ENCODE peak calls at places on chromosomes 4 and X, in five cellular contexts. One of them, this sample, is unnamed.

GRCh38 chrX:48741834-48742233 is 19.7 kb upstream of the GLOD5 start:
- DNase-seq in tibial artery: no peak
- DNase-seq in cardiac fibroblast: no peak
- DNase-seq in lower leg skin: no peak
- DNase-seq in pancreas: no peak
- DNase-seq in this sample: no peak

GRCh38 chrX:41688154-41688553 is 619 bp upstream of the GPR34 start:
- DNase-seq in cardiac fibroblast: no peak
- DNase-seq in lower leg skin: no peak
- DNase-seq in tibial artery: no peak
- DNase-seq in pancreas: no peak
- DNase-seq in this sample: no peak

GRCh38 chr4:148776944-148777343 is 334.7 kb upstream of the NR3C2 start:
- DNase-seq in pancreas: no peak
- DNase-seq in tibial artery: no peak
- DNase-seq in cardiac fibroblast: peak
- DNase-seq in lower leg skin: no peak
- DNase-seq in this sample: no peak

GRCh38 chr4:88533088-88533790 is 9.7 kb upstream of the PYURF start:
- DNase-seq in tibial artery: no peak
- DNase-seq in lower leg skin: no peak
- DNase-seq in cardiac fibroblast: peak
- DNase-seq in pancreas: no peak
- DNase-seq in this sample: no peak

GRCh38 chr4:174575436-174575835 is 53.1 kb upstream of the HPGD start:
- DNase-seq in cardiac fibroblast: no peak
- DNase-seq in pancreas: no peak
- DNase-seq in tibial artery: no peak
- DNase-seq in lower leg skin: no peak
- DNase-seq in this sample: no peak

GRCh38 chr4:25098964-25099843 is 61.0 kb downstream of the SEPSECS start:
- DNase-seq in lower leg skin: peak
- DNase-seq in cardiac fibroblast: peak
- DNase-seq in pancreas: peak
- DNase-seq in tibial artery: peak
- DNase-seq in this sample: no peak

GRCh38 chr4:134787315-134787714 is 585.7 kb upstream of the PABPC4L start:
- DNase-seq in cardiac fibroblast: peak
- DNase-seq in pancreas: no peak
- DNase-seq in lower leg skin: no peak
- DNase-seq in tibial artery: no peak
- DNase-seq in this sample: no peak

GRCh38 chr4:16908377-16909021 is 10.1 kb upstream of the LDB2 start:
- DNase-seq in cardiac fibroblast: no peak
- DNase-seq in lower leg skin: no peak
- DNase-seq in pancreas: no peak
- DNase-seq in tibial artery: no peak
- DNase-seq in this sample: no peak

GRCh38 chr4:2007804-2008670 is 737 bp downstream of the NELFA start:
- DNase-seq in pancreas: no peak
- DNase-seq in tibial artery: no peak
- DNase-seq in lower leg skin: no peak
- DNase-seq in cardiac fibroblast: no peak
- DNase-seq in this sample: no peak

GRCh38 chr4:142974331-142974730 is 128.2 kb upstream of the INPP4B start:
- DNase-seq in cardiac fibroblast: no peak
- DNase-seq in pancreas: no peak
- DNase-seq in lower leg skin: no peak
- DNase-seq in tibial artery: no peak
- DNase-seq in this sample: no peak

GRCh38 chr4:41145571-41146078 is 68.7 kb downstream of the APBB2 start:
- DNase-seq in pancreas: no peak
- DNase-seq in tibial artery: no peak
- DNase-seq in lower leg skin: no peak
- DNase-seq in cardiac fibroblast: peak
- DNase-seq in this sample: peak

GRCh38 chr4:116018831-116019230 is 905.4 kb upstream of the NDST4 start:
- DNase-seq in lower leg skin: no peak
- DNase-seq in cardiac fibroblast: no peak
- DNase-seq in tibial artery: no peak
- DNase-seq in pancreas: no peak
- DNase-seq in this sample: no peak

GRCh38 chr4:7295917-7296660 is 103.8 kb downstream of the SORCS2 start:
- DNase-seq in pancreas: no peak
- DNase-seq in lower leg skin: no peak
- DNase-seq in cardiac fibroblast: peak
- DNase-seq in tibial artery: no peak
- DNase-seq in this sample: peak

DNA sequence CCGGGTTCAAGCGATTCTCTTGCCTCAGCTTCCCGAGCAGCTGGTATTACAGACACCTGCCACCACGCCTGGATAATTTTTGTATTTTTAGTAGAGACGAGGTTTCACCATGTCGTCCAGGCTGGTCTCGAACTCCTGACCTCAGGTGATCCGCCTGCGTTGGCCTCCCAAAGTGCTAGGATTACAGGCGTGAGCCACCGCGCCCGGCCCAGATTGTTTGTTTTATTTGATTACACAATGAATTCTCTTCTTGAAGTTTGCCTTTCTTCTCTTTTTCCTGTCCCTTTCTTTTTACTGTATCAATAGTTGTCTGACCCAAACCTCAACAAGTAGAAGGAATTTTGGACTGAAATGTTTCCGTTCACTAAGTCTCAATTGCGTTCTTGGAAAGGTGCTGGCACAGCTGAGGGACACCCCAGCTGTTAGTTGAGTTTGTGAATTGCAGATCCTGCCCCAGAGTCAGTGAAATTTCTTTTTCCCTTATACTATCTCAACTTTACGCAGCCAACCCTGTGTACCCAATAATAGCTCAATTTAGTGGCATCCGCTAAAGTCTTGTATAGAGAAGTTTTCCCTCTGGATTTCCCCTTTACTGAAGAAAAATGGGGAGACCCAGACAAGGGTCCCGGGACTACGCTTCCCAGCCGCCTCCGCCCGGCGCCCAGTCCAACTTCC is 639 bp upstream of the MTM1 start:
- DNase-seq in pancreas: no peak
- DNase-seq in lower leg skin: no peak
- DNase-seq in tibial artery: no peak
- DNase-seq in cardiac fibroblast: no peak
- DNase-seq in this sample: no peak
- H3K4me3 ChIP-seq in pancreas: no peak
- H3K4me3 ChIP-seq in lower leg skin: no peak
- H3K4me3 ChIP-seq in tibial artery: peak
- H3K4me3 ChIP-seq in cardiac fibroblast: peak
- H3K4me3 ChIP-seq in this sample: peak

DNA sequence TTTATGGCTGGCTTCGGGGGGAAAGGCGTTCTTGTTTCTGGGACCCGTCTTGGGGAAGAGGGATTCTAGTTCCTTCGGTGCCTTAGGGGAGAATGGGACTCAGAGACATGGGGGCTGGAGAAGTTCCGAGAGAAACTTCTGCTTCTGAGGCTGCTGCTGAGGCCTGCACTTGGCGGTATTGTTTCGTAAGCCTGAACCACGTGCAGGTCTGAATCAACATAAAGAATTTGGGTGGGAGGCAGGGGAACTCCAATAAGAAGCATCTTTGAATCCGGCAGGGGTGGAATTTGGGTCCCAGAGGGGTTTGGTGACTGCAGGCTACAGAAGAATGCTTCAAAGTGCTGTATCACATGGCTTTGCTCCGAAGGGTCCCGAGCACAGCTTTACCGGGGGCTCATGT is 15.1 kb downstream of the XG start:
- DNase-seq in lower leg skin: no peak
- DNase-seq in tibial artery: no peak
- DNase-seq in cardiac fibroblast: no peak
- DNase-seq in pancreas: no peak
- DNase-seq in this sample: no peak
- H3K4me3 ChIP-seq in lower leg skin: no peak
- H3K4me3 ChIP-seq in tibial artery: no peak
- H3K4me3 ChIP-seq in cardiac fibroblast: no peak
- H3K4me3 ChIP-seq in pancreas: no peak
- H3K4me3 ChIP-seq in this sample: no peak

DNA sequence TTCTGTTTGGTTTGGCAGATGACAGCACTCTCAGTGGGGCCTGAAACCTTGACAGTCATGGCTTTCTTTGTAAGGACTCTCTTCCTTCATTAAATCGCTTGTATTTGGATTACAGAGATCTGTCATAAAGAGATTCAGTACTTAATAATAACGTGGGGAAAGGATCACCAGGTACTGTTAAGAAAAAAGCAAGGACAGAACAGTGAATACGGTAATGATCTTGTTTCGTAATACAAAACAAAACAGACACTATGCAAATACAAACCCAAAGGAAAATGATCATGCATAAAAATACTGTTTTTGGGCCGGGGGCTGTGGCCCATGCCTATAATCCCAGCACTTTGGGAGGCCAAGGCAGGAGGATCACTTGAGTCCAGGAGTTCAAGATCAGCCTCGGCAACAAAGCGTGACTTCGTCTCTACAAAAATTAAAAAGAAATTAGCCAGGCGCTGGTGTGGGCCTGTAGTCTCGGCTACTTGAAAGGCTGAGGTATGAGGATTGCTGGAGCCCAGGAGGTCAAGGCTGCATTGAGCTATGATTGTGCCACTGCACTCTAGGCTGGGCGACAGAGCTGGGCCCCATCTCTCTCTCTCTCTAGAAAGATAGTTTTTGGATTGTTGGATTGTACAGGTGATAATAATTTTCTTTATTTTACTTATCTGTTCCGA is 64.6 kb downstream of the TRAPPC11 start:
- DNase-seq in pancreas: no peak
- DNase-seq in lower leg skin: no peak
- DNase-seq in cardiac fibroblast: no peak
- DNase-seq in tibial artery: no peak
- DNase-seq in this sample: no peak
- H3K4me3 ChIP-seq in pancreas: no peak
- H3K4me3 ChIP-seq in lower leg skin: no peak
- H3K4me3 ChIP-seq in cardiac fibroblast: no peak
- H3K4me3 ChIP-seq in tibial artery: no peak
- H3K4me3 ChIP-seq in this sample: peak

GRCh38 chrX:123732679-123733363 is at the start of gene THOC2:
- DNase-seq in pancreas: peak
- DNase-seq in tibial artery: peak
- DNase-seq in cardiac fibroblast: peak
- DNase-seq in lower leg skin: peak
- DNase-seq in this sample: peak
- H3K4me3 ChIP-seq in pancreas: peak
- H3K4me3 ChIP-seq in tibial artery: peak
- H3K4me3 ChIP-seq in cardiac fibroblast: peak
- H3K4me3 ChIP-seq in lower leg skin: peak
- H3K4me3 ChIP-seq in this sample: peak

GRCh38 chr4:8439168-8439567 is 1.4 kb downstream of the ACOX3 start:
- DNase-seq in tibial artery: no peak
- DNase-seq in cardiac fibroblast: peak
- DNase-seq in pancreas: peak
- DNase-seq in lower leg skin: no peak
- DNase-seq in this sample: no peak
- H3K4me3 ChIP-seq in tibial artery: no peak
- H3K4me3 ChIP-seq in cardiac fibroblast: no peak
- H3K4me3 ChIP-seq in pancreas: peak
- H3K4me3 ChIP-seq in lower leg skin: no peak
- H3K4me3 ChIP-seq in this sample: peak

GRCh38 chr4:74962584-74962983 is 29.7 kb downstream of the PARM1 start:
- DNase-seq in tibial artery: no peak
- DNase-seq in lower leg skin: no peak
- DNase-seq in pancreas: no peak
- DNase-seq in cardiac fibroblast: no peak
- DNase-seq in this sample: no peak
- H3K4me3 ChIP-seq in tibial artery: no peak
- H3K4me3 ChIP-seq in lower leg skin: no peak
- H3K4me3 ChIP-seq in pancreas: no peak
- H3K4me3 ChIP-seq in cardiac fibroblast: no peak
- H3K4me3 ChIP-seq in this sample: no peak

This sample was measured in GM12865.